ENCODE peak calls at places on chromosomes 5 and 9, in ten cellular contexts. T is body of pancreas, B is hippocampal formation, Y is COR-L47, R is lower lobe of right lung, S is neural progenitor cell, V is ovary, K is trophoblast cell, I is fibroblast of lung, P is tibial artery. X is an unnamed sample.

GRCh38 chr5:101424530-101425175 is 521.6 kb upstream of the ST8SIA4 start:
- DNase-seq in T (no peak), B (no peak), Y (no peak), R (no peak), S (no peak), V (no peak), K (no peak), I (peak), P (no peak), X (no peak)

GRCh38 chr9:3874472-3875370 is 348.9 kb upstream of the RFX3 start:
- DNase-seq in T (no peak), B (no peak), Y (no peak), R (no peak), S (peak), V (no peak), K (no peak), I (no peak), P (no peak), X (no peak)

GRCh38 chr5:138565100-138565821 is 9.9 kb downstream of the HSPA9 start:
- DNase-seq in T (no peak), B (no peak), Y (no peak), R (no peak), S (no peak), V (no peak), K (no peak), I (no peak), P (no peak), X (no peak)

GRCh38 chr5:95530441-95530840 is 24.3 kb downstream of the SKIC3 start:
- DNase-seq in T (no peak), B (no peak), Y (no peak), R (no peak), S (no peak), V (no peak), K (peak), I (peak), P (peak), X (no peak)

GRCh38 chr9:132609829-132610228 is 27.4 kb downstream of the BARHL1 start:
- DNase-seq in T (no peak), B (no peak), Y (no peak), R (no peak), S (no peak), V (no peak), K (peak), I (peak), P (no peak), X (no peak)

GRCh38 chr5:12292610-12293204 is 388.5 kb upstream of the CTNND2 start:
- DNase-seq in T (no peak), B (no peak), Y (peak), R (no peak), S (peak), V (no peak), K (peak), I (peak), P (no peak), X (no peak)

GRCh38 chr5:84239509-84239908 is 145.2 kb downstream of the EDIL3 start:
- DNase-seq in T (no peak), B (no peak), Y (no peak), R (no peak), S (no peak), V (no peak), K (peak), I (peak), P (no peak), X (no peak)

GRCh38 chr9:8025532-8025931 is 226.0 kb upstream of the DMAC1 start:
- DNase-seq in T (no peak), B (no peak), Y (no peak), R (no peak), S (no peak), V (no peak), K (no peak), I (peak), P (no peak), X (no peak)

GRCh38 chr9:134656334-134657034 is 14.9 kb downstream of the COL5A1 start:
- DNase-seq in T (no peak), B (no peak), Y (no peak), R (no peak), S (no peak), V (no peak), K (peak), I (no peak), P (no peak), X (no peak)

GRCh38 chr9:91362212-91362611 is 494 bp upstream of the AUH start:
- DNase-seq in T (no peak), B (no peak), Y (no peak), R (no peak), S (no peak), V (no peak), K (no peak), I (no peak), P (no peak), X (no peak)

GRCh38 chr5:1497795-1498622 is 25.8 kb downstream of the LPCAT1 start:
- DNase-seq in T (no peak), B (peak), Y (no peak), R (no peak), S (no peak), V (no peak), K (no peak), I (no peak), P (no peak), X (no peak)

GRCh38 chr9:133458643-133459312 is 1.0 kb upstream of the CACFD1 start:
- DNase-seq in T (no peak), B (no peak), Y (no peak), R (no peak), S (peak), V (no peak), K (no peak), I (no peak), P (no peak), X (no peak)

GRCh38 chr5:135458921-135459331 is 6.8 kb upstream of the TIFAB start:
- DNase-seq in T (no peak), B (no peak), Y (no peak), R (peak), S (no peak), V (peak), K (no peak), I (peak), P (no peak), X (peak)

GRCh38 chr9:110602281-110602680 is 22.7 kb upstream of the SVEP1 start:
- DNase-seq in T (no peak), B (no peak), Y (no peak), R (no peak), S (peak), V (no peak), K (peak), I (peak), P (no peak), X (peak)

X was measured in A673.